ENCODE peak calls at places on chromosomes 6 and 20, in nine cellular contexts. Z is heart left ventricle, Y is tibial nerve, K is stomach, N is breast epithelium, W is Peyer's patch, D is adrenal gland, B is esophagus squamous epithelium, F is K562. P is an unnamed sample. For H3K9me3 and H3K27me3, the result is how much of the 10 kb centered on the place peaks cover.

GRCh38 chr6:166305562-166306117 is 2.6 kb downstream of the PRR18 start:
- DNase-seq in Z (no peak), Y (no peak), K (no peak), N (no peak), W (no peak), D (no peak), B (no peak), F (no peak), P (no peak)

GRCh38 chr6:43746613-43747101 is 23.4 kb upstream of the VEGFA start:
- DNase-seq in Z (no peak), Y (no peak), K (no peak), N (no peak), W (no peak), D (peak), B (no peak), F (no peak), P (no peak)

GRCh38 chr20:22684072-22684762 is 99.8 kb upstream of the FOXA2 start:
- DNase-seq in Z (peak), Y (peak), K (peak), N (peak), W (no peak), D (peak), B (no peak), F (peak), P (peak)

GRCh38 chr20:4040283-4041179 is 25.2 kb upstream of the RNF24 start:
- DNase-seq in Z (no peak), Y (no peak), K (peak), N (no peak), W (no peak), D (no peak), B (no peak), F (no peak), P (no peak)

GRCh38 chr6:118467181-118467580 is 80.9 kb upstream of the PLN start:
- DNase-seq in Z (no peak), Y (no peak), K (no peak), N (no peak), W (no peak), D (no peak), B (no peak), F (no peak), P (no peak)

GRCh38 chr20:51573576-51574243 is 31.2 kb upstream of the NFATC2 start:
- DNase-seq in Z (no peak), Y (peak), K (no peak), N (peak), W (no peak), D (no peak), B (no peak), F (no peak), P (no peak)

GRCh38 chr6:12138377-12138776 is 126.3 kb downstream of the HIVEP1 start:
- DNase-seq in Z (no peak), Y (no peak), K (no peak), N (no peak), W (no peak), D (no peak), B (no peak), F (no peak), P (no peak)

GRCh38 chr20:63330940-63331339 is 30.2 kb downstream of the CHRNA4 start:
- DNase-seq in Z (no peak), Y (no peak), K (no peak), N (no peak), W (no peak), D (no peak), B (no peak), F (peak), P (no peak)

GRCh38 chr6:7562769-7563168 is 21.3 kb downstream of the DSP start:
- DNase-seq in Z (no peak), Y (no peak), K (no peak), N (no peak), W (no peak), D (no peak), B (no peak), F (no peak), P (no peak)

GRCh38 chr6:32484614-32484998 is 44.9 kb downstream of the HLA-DRA start:
- DNase-seq in Z (no peak), Y (no peak), K (no peak), N (no peak), W (no peak), D (no peak), B (no peak), F (peak), P (no peak)

GRCh38 chr20:4102381-4102780 is 87.0 kb upstream of the RNF24 start:
- DNase-seq in Z (no peak), Y (no peak), K (no peak), N (no peak), W (no peak), D (no peak), B (no peak), F (no peak), P (no peak)

GRCh38 chr6:6884193-6884627 is 223.6 kb upstream of the RREB1 start:
- DNase-seq in Z (no peak), Y (no peak), K (no peak), N (no peak), W (no peak), D (peak), B (no peak), F (no peak), P (no peak)

GRCh38 chr6:117448732-117449131 is 23.0 kb upstream of the ROS1 start:
- DNase-seq in Z (no peak), Y (no peak), K (no peak), N (no peak), W (no peak), D (no peak), B (no peak), F (no peak), P (no peak)

GRCh38 chr6:166156942-166157341 is 10.7 kb downstream of the TBXT start:
- DNase-seq in Z (no peak), Y (no peak), K (no peak), N (no peak), W (no peak), D (no peak), B (no peak), F (no peak), P (no peak)

GRCh38 chr6:54873589-54873988 is 27.0 kb downstream of the FAM83B start:
- DNase-seq in Z (no peak), Y (no peak), K (no peak), N (no peak), W (no peak), D (no peak), B (no peak), F (no peak), P (no peak)

GRCh38 chr6:100260584-100260983 is 204.1 kb downstream of the SIM1 start:
- DNase-seq in Z (no peak), Y (no peak), K (no peak), N (no peak), W (no peak), D (no peak), B (no peak), F (no peak), P (no peak)

GRCh38 chr6:165849539-165850430 is 186.7 kb upstream of the PDE10A start:
- DNase-seq in Z (peak), Y (no peak), K (no peak), N (no peak), W (no peak), D (no peak), B (no peak), F (no peak), P (no peak)

GRCh38 chr20:20205862-20206236 is 153.5 kb downstream of the CFAP61 start:
- DNase-seq in Z (no peak), Y (no peak), K (no peak), N (no peak), W (no peak), D (no peak), B (no peak), F (no peak), P (no peak)

GRCh38 chr20:38343107-38343797 is 3.0 kb upstream of the LBP start:
- DNase-seq in Z (no peak), Y (peak), K (peak), N (no peak), W (no peak), D (peak), B (no peak), F (peak), P (peak)

GRCh38 chr6:81894788-81895221 is 142.3 kb upstream of the TENT5A start:
- DNase-seq in Z (peak), Y (peak), K (no peak), N (peak), W (no peak), D (no peak), B (no peak), F (no peak), P (no peak)

GRCh38 chr6:50819906-50820589 is 1.4 kb downstream of the TFAP2B start:
- DNase-seq in Z (no peak), Y (no peak), K (no peak), N (peak), W (no peak), D (no peak), B (no peak), F (no peak), P (no peak)

GRCh38 chr6:15879372-15880261 is 216.8 kb upstream of the DTNBP1 start:
- DNase-seq in Z (peak), Y (peak), K (peak), N (no peak), W (peak), D (peak), B (no peak), F (peak), P (peak)

GRCh38 chr6:1579096-1579495 is 30.6 kb upstream of the FOXC1 start:
- DNase-seq in Z (no peak), Y (no peak), K (no peak), N (peak), W (no peak), D (no peak), B (no peak), F (no peak), P (no peak)

GRCh38 chr6:45727228-45727627 is 288.4 kb downstream of the CLIC5 start:
- DNase-seq in Z (no peak), Y (no peak), K (no peak), N (no peak), W (no peak), D (no peak), B (no peak), F (no peak), P (no peak)

GRCh38 chr6:159014406-159014805 is 14.4 kb upstream of the RSPH3 start:
- DNase-seq in Z (no peak), Y (no peak), K (no peak), N (no peak), W (no peak), D (no peak), B (no peak), F (no peak), P (no peak)

GRCh38 chr6:16670183-16670582 is 91.1 kb downstream of the ATXN1 start:
- DNase-seq in Z (peak), Y (no peak), K (no peak), N (no peak), W (no peak), D (no peak), B (no peak), F (no peak), P (no peak)

GRCh38 chr6:169950558-169950957 is 199.1 kb downstream of the ERMARD start:
- DNase-seq in Z (no peak), Y (no peak), K (peak), N (no peak), W (peak), D (no peak), B (no peak), F (no peak), P (peak)

GRCh38 chr6:130206474-130206873 is 16.3 kb downstream of the SAMD3 start:
- DNase-seq in Z (no peak), Y (no peak), K (no peak), N (no peak), W (no peak), D (no peak), B (no peak), F (peak), P (no peak)

GRCh38 chr6:147508073-147508870 is at the start of gene SAMD5:
- DNase-seq in Z (peak), Y (no peak), K (peak), N (peak), W (no peak), D (peak), B (no peak), F (peak), P (peak)

GRCh38 chr6:38509713-38510112 is 130.0 kb downstream of the BTBD9 start:
- DNase-seq in Z (no peak), Y (no peak), K (no peak), N (no peak), W (no peak), D (no peak), B (no peak), F (no peak), P (no peak)

GRCh38 chr6:99282479-99283062 is 66.9 kb downstream of the FAXC start:
- DNase-seq in Z (no peak), Y (no peak), K (no peak), N (no peak), W (no peak), D (no peak), B (no peak), F (no peak), P (no peak)

GRCh38 chr20:57697540-57697939 is 12.3 kb downstream of the PMEPA1 start:
- DNase-seq in Z (no peak), Y (no peak), K (no peak), N (no peak), W (no peak), D (no peak), B (no peak), F (no peak), P (no peak)

GRCh38 chr20:57696401-57696961 is 13.3 kb downstream of the PMEPA1 start:
- DNase-seq in Z (no peak), Y (no peak), K (no peak), N (no peak), W (no peak), D (no peak), B (no peak), F (no peak), P (no peak)

GRCh38 chr20:57699395-57699794 is 10.4 kb downstream of the PMEPA1 start:
- DNase-seq in Z (no peak), Y (no peak), K (no peak), N (no peak), W (peak), D (no peak), B (no peak), F (no peak), P (no peak)

GRCh38 chr20:57698867-57699275 is 10.9 kb downstream of the PMEPA1 start:
- DNase-seq in Z (no peak), Y (no peak), K (no peak), N (no peak), W (no peak), D (no peak), B (no peak), F (no peak), P (no peak)

DNA sequence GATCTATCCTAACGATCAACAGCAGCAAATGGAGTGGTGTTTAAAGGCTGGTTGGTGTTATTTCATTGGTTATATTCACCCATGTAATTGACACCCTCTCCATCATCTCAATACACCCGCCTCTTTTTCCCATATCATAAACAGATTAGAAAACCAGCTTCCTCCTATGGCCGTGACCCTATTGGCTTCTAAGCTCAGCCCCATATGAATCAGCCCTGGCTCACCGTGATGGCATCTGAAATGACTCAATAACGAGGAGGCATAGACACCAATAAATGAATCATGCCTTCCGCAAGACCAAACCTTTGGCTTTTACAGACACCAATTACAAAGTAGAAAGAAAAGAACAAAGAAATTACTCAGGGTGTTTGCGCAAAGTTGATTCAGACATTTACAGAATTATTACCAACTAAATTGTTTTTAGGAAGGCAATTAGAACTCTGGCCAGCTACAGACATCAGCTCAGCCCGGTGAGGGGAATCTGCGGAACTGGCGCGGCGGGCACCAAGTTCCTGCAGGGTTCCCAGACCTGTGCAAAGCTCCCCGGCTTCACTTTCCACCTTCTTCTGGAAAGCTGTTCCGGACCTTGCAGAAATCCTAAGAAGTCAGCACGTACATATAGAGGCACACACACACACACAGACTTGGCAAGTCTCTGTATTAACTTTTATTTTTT is 11.5 kb downstream of the PMEPA1 start:
- DNase-seq in Z (no peak), Y (no peak), K (peak), N (peak), W (no peak), D (peak), B (no peak), F (no peak), P (peak)
- TF ChIP-seq POLR2A in Z (no peak), Y (no peak), K (no peak), N (no peak), W (no peak), D (no peak), B (no peak), F (no peak), P (no peak)

DNA sequence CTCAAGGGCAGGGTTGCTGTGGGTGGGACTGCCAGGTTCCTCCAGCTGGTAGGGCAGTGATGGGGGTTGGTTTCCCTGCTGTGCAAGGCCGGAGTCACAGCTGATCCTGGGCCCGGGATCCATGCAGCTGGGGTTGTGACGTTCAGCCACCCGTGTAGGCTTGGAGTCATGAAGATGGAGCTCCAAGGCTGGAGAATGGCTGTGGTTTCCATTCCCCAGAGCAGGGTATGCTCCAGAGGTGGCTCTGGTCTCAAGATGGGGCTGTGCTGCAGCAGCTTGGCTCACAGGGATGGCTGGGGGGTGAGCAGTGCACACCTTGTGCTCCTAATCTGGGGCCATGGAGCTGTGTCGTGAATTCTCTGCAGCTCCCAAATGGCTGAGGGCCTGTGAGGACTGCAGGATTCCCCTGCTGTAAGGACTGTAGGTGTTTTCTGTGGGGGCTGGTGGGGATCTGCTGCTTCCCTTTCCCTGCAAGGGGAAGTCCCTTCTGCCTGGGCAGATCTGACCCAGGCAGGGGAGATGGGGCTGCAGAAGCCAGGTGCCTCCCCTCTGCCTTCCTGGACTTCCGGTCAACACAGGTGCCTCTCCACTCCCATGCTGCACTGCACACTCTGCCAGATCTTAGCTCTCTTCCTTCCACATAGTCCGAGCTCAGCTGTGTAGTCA is 15.9 kb downstream of the KIF25 start:
- DNase-seq in Z (no peak), Y (no peak), K (no peak), N (peak), W (no peak), D (no peak), B (no peak), F (no peak), P (no peak)
- H3K9me3 ChIP-seq in Z (under half), Y (under half), K (under half), N (under half), W (under half), D (under half), B (under half), F (under half), P (under half)

GRCh38 chr20:24470782-24471582 is 1.6 kb downstream of the SYNDIG1 start:
- DNase-seq in Z (no peak), Y (no peak), K (no peak), N (no peak), W (no peak), D (no peak), B (no peak), F (no peak), P (no peak)
- H3K27me3 ChIP-seq in Z (under half), Y (under half), K (under half), N (half or more), W (under half), D (under half), B (under half), F (under half), P (under half)

DNA sequence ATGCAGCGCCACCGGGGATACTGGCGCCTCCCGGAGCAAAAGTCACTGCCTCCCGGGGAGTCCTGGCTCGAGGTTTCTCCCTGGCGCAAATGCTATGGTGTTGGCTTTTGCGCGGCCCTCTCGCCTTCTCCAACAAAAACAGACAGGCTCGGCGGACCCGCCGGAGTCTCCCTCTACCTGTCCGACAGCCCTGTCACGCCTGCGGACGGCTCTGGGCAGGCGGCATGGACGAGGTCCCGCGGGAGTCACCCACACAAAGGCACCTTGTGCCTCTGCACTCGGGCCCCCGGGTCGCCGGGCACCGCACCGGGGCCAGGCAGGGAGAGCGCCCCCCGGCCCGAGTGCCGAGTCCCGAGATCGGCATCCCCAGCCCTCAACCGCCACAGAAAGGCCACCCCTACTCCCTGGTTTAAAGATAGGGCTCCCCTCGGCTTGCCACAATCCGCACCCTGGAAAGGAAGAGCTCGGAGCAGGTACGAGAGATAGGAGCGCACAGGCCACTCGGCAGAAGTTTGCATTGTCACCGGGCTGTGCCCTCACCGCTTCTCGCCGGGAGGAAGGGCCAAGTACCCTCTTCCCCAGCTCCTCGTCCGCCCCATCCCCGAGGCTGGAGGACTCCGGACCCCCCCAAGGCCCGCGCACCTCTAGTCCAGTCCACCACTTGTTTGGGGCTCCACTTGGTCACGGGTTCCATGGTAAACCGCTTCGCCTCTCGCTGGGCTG is 903 bp downstream of the CNKSR3 start:
- DNase-seq in Z (peak), Y (no peak), K (peak), N (no peak), W (no peak), D (peak), B (no peak), F (peak), P (peak)
- TF ChIP-seq POLR2A in Z (no peak), Y (no peak), K (no peak), N (no peak), W (no peak), D (no peak), B (no peak), F (no peak), P (no peak)